ENCODE peak calls at places on chromosomes 4 and X, in four cellular contexts. One of them, this sample, is unnamed.

GRCh38 chrX:103817502-103817901 is 14.6 kb downstream of the RAB9B start:
- DNase-seq in activated CD4-positive, alpha-beta T cell treated with anti-CD3 and anti-CD28 coated beads, Interleukin-2, amount 50 U/mL, for 24 hours: peak
- DNase-seq in progenitor cell of endocrine pancreas: no peak
- DNase-seq in lower leg skin: peak
- DNase-seq in this sample: no peak

GRCh38 chrX:78514852-78515251 is 144.3 kb downstream of the RTL3 start:
- DNase-seq in lower leg skin: no peak
- DNase-seq in progenitor cell of endocrine pancreas: no peak
- DNase-seq in activated CD4-positive, alpha-beta T cell treated with anti-CD3 and anti-CD28 coated beads, Interleukin-2, amount 50 U/mL, for 24 hours: peak
- DNase-seq in this sample: no peak

GRCh38 chr4:77031544-77031943 is 44.2 kb downstream of the CCNI start:
- DNase-seq in activated CD4-positive, alpha-beta T cell treated with anti-CD3 and anti-CD28 coated beads, Interleukin-2, amount 50 U/mL, for 24 hours: peak
- DNase-seq in lower leg skin: no peak
- DNase-seq in progenitor cell of endocrine pancreas: no peak
- DNase-seq in this sample: no peak

GRCh38 chr4:54217642-54218486 is 11.2 kb upstream of the PDGFRA start:
- DNase-seq in activated CD4-positive, alpha-beta T cell treated with anti-CD3 and anti-CD28 coated beads, Interleukin-2, amount 50 U/mL, for 24 hours: peak
- DNase-seq in progenitor cell of endocrine pancreas: peak
- DNase-seq in lower leg skin: peak
- DNase-seq in this sample: no peak

GRCh38 chr4:163553146-163553545 is 58.7 kb downstream of the TMA16 start:
- DNase-seq in progenitor cell of endocrine pancreas: no peak
- DNase-seq in lower leg skin: no peak
- DNase-seq in activated CD4-positive, alpha-beta T cell treated with anti-CD3 and anti-CD28 coated beads, Interleukin-2, amount 50 U/mL, for 24 hours: no peak
- DNase-seq in this sample: no peak

GRCh38 chr4:120034913-120035312 is 31.7 kb downstream of the MAD2L1 start:
- DNase-seq in activated CD4-positive, alpha-beta T cell treated with anti-CD3 and anti-CD28 coated beads, Interleukin-2, amount 50 U/mL, for 24 hours: no peak
- DNase-seq in progenitor cell of endocrine pancreas: no peak
- DNase-seq in lower leg skin: no peak
- DNase-seq in this sample: no peak

GRCh38 chr4:145420595-145421214 is 60.9 kb upstream of the SMAD1 start:
- DNase-seq in progenitor cell of endocrine pancreas: no peak
- DNase-seq in activated CD4-positive, alpha-beta T cell treated with anti-CD3 and anti-CD28 coated beads, Interleukin-2, amount 50 U/mL, for 24 hours: no peak
- DNase-seq in lower leg skin: no peak
- DNase-seq in this sample: no peak

GRCh38 chr4:5361968-5362367 is 310.7 kb downstream of the STK32B start:
- DNase-seq in lower leg skin: no peak
- DNase-seq in activated CD4-positive, alpha-beta T cell treated with anti-CD3 and anti-CD28 coated beads, Interleukin-2, amount 50 U/mL, for 24 hours: no peak
- DNase-seq in progenitor cell of endocrine pancreas: no peak
- DNase-seq in this sample: no peak

GRCh38 chrX:73563740-73564073 is 710 bp downstream of the CHIC1 start:
- DNase-seq in progenitor cell of endocrine pancreas: no peak
- DNase-seq in lower leg skin: no peak
- DNase-seq in activated CD4-positive, alpha-beta T cell treated with anti-CD3 and anti-CD28 coated beads, Interleukin-2, amount 50 U/mL, for 24 hours: no peak
- DNase-seq in this sample: no peak